ENCODE peak calls at places on chromosomes 13 and 19, in nine cellular contexts. Z is CD4-positive, alpha-beta T cell; M is body of pancreas; A is OCI-LY7; O is choroid plexus epithelial cell; T is RWPE1; Q is mucosa of descending colon; S is GM10248; I is GM23338. Y is an unnamed sample.

GRCh38 chr13:105441406-105441805 is 1094.1 kb downstream of the EFNB2 start:
- DNase-seq in Z (no peak), M (no peak), A (no peak), O (peak), T (no peak), Q (no peak), S (no peak), I (no peak), Y (no peak)

GRCh38 chr13:82165396-82166174 is 1716.7 kb downstream of the SLITRK1 start:
- DNase-seq in Z (no peak), M (no peak), A (no peak), O (no peak), T (no peak), Q (peak), S (no peak), I (no peak), Y (no peak)

GRCh38 chr13:107962209-107962608 is 253.1 kb downstream of the LIG4 start:
- DNase-seq in Z (no peak), M (no peak), A (no peak), O (no peak), T (no peak), Q (no peak), S (no peak), I (no peak), Y (no peak)

GRCh38 chr19:15829786-15830185 is 14.3 kb upstream of the OR10H1 start:
- DNase-seq in Z (no peak), M (no peak), A (no peak), O (no peak), T (no peak), Q (no peak), S (no peak), I (no peak), Y (no peak)

GRCh38 chr13:110524484-110525254 is 36.9 kb downstream of the RAB20 start:
- DNase-seq in Z (no peak), M (peak), A (no peak), O (no peak), T (peak), Q (peak), S (no peak), I (no peak), Y (peak)

GRCh38 chr13:102040812-102041211 is 361.0 kb downstream of the FGF14 start:
- DNase-seq in Z (no peak), M (no peak), A (no peak), O (no peak), T (no peak), Q (no peak), S (no peak), I (no peak), Y (no peak)

GRCh38 chr13:103000157-103000556 is 66.1 kb downstream of the SLC10A2 start:
- DNase-seq in Z (no peak), M (no peak), A (no peak), O (no peak), T (no peak), Q (no peak), S (no peak), I (no peak), Y (no peak)

GRCh38 chr19:6739884-6740588 is 556 bp downstream of the TRIP10 start:
- DNase-seq in Z (no peak), M (no peak), A (peak), O (no peak), T (no peak), Q (no peak), S (no peak), I (peak), Y (peak)

GRCh38 chr19:33217881-33218280 is 7.8 kb downstream of the SLC7A10 start:
- DNase-seq in Z (no peak), M (no peak), A (no peak), O (no peak), T (no peak), Q (no peak), S (no peak), I (no peak), Y (no peak)

GRCh38 chr13:30963794-30964193 is 31.3 kb downstream of the TEX26 start:
- DNase-seq in Z (no peak), M (peak), A (no peak), O (peak), T (peak), Q (no peak), S (no peak), I (no peak), Y (peak)

GRCh38 chr19:47240996-47241918 is 10.3 kb upstream of the BBC3 start:
- DNase-seq in Z (peak), M (peak), A (peak), O (peak), T (peak), Q (peak), S (peak), I (peak), Y (peak)

GRCh38 chr19:45881082-45881908 is 4.6 kb downstream of the IRF2BP1 start:
- DNase-seq in Z (no peak), M (peak), A (no peak), O (no peak), T (no peak), Q (no peak), S (no peak), I (no peak), Y (no peak)

GRCh38 chr19:41872775-41873647 is 4.1 kb upstream of the CD79A start:
- DNase-seq in Z (peak), M (peak), A (peak), O (peak), T (peak), Q (peak), S (no peak), I (peak), Y (peak)

GRCh38 chr13:93477238-93477637 is 250.6 kb downstream of the GPC6 start:
- DNase-seq in Z (no peak), M (no peak), A (no peak), O (peak), T (no peak), Q (no peak), S (no peak), I (no peak), Y (no peak)

GRCh38 chr13:76398426-76398825 is 487.8 kb downstream of the KCTD12 start:
- DNase-seq in Z (no peak), M (no peak), A (no peak), O (peak), T (no peak), Q (no peak), S (no peak), I (no peak), Y (no peak)

GRCh38 chr13:57739089-57739488 is 107.5 kb downstream of the PCDH17 start:
- DNase-seq in Z (no peak), M (no peak), A (no peak), O (no peak), T (no peak), Q (no peak), S (no peak), I (peak), Y (no peak)

GRCh38 chr13:112859817-112860190 is 109.2 kb upstream of the MCF2L start:
- DNase-seq in Z (no peak), M (no peak), A (peak), O (peak), T (peak), Q (peak), S (peak), I (no peak), Y (no peak)

GRCh38 chr13:46905249-46905648 is 8.4 kb upstream of the HTR2A start:
- DNase-seq in Z (no peak), M (no peak), A (peak), O (peak), T (no peak), Q (no peak), S (no peak), I (peak), Y (no peak)

GRCh38 chr13:57673197-57673596 is 41.7 kb downstream of the PCDH17 start:
- DNase-seq in Z (no peak), M (no peak), A (no peak), O (no peak), T (no peak), Q (no peak), S (no peak), I (peak), Y (no peak)

GRCh38 chr19:14519860-14520407 is 1.7 kb upstream of the DNAJB1 start:
- DNase-seq in Z (no peak), M (peak), A (no peak), O (no peak), T (no peak), Q (peak), S (no peak), I (no peak), Y (peak)

GRCh38 chr19:44677019-44677809 is 5.9 kb downstream of the CEACAM19 start:
- DNase-seq in Z (no peak), M (no peak), A (peak), O (peak), T (peak), Q (no peak), S (no peak), I (peak), Y (no peak)

GRCh38 chr19:28633223-28634030 is 579.5 kb downstream of the UQCRFS1 start:
- DNase-seq in Z (no peak), M (peak), A (peak), O (peak), T (no peak), Q (no peak), S (peak), I (peak), Y (peak)

GRCh38 chr13:21047591-21048282 is 13.6 kb downstream of the LATS2 start:
- DNase-seq in Z (no peak), M (no peak), A (no peak), O (no peak), T (no peak), Q (no peak), S (no peak), I (no peak), Y (no peak)

GRCh38 chr19:38656171-38656981 is 8.9 kb downstream of the ACTN4 start:
- DNase-seq in Z (no peak), M (no peak), A (no peak), O (peak), T (no peak), Q (no peak), S (no peak), I (no peak), Y (no peak)

GRCh38 chr19:34155686-34156085 is 16.6 kb upstream of the LSM14A start:
- DNase-seq in Z (no peak), M (no peak), A (no peak), O (peak), T (no peak), Q (no peak), S (no peak), I (no peak), Y (no peak)

GRCh38 chr19:41882568-41883462 is at the start of gene ARHGEF1:
- DNase-seq in Z (peak), M (peak), A (peak), O (no peak), T (peak), Q (peak), S (peak), I (peak), Y (peak)

GRCh38 chr13:46728777-46729176 is 68.2 kb downstream of the ESD start:
- DNase-seq in Z (no peak), M (no peak), A (peak), O (peak), T (no peak), Q (no peak), S (peak), I (peak), Y (no peak)

GRCh38 chr19:53898166-53898565 is 10.9 kb upstream of the CACNG7 start:
- DNase-seq in Z (no peak), M (no peak), A (no peak), O (no peak), T (no peak), Q (no peak), S (no peak), I (peak), Y (no peak)

GRCh38 chr19:14073925-14074838 is 1.6 kb downstream of the MISP3 start:
- DNase-seq in Z (no peak), M (no peak), A (peak), O (peak), T (peak), Q (peak), S (no peak), I (no peak), Y (peak)

GRCh38 chr19:14473073-14473790 is 1.9 kb downstream of the PTGER1 start:
- DNase-seq in Z (no peak), M (no peak), A (no peak), O (no peak), T (no peak), Q (no peak), S (peak), I (peak), Y (no peak)

GRCh38 chr13:36395280-36395679 is 37.0 kb upstream of the CCNA1 start:
- DNase-seq in Z (no peak), M (no peak), A (no peak), O (peak), T (peak), Q (no peak), S (peak), I (peak), Y (no peak)

GRCh38 chr19:48553676-48554384 is 1.9 kb downstream of the SULT2B1 start:
- DNase-seq in Z (no peak), M (peak), A (no peak), O (peak), T (peak), Q (no peak), S (no peak), I (peak), Y (peak)

GRCh38 chr13:43195551-43195950 is 172.2 kb downstream of the DNAJC15 start:
- DNase-seq in Z (no peak), M (no peak), A (no peak), O (peak), T (no peak), Q (no peak), S (no peak), I (peak), Y (no peak)

GRCh38 chr13:73547239-73547638 is 488.4 kb downstream of the KLF5 start:
- DNase-seq in Z (no peak), M (no peak), A (no peak), O (no peak), T (no peak), Q (no peak), S (no peak), I (no peak), Y (no peak)

GRCh38 chr19:48158210-48158790 is 11.8 kb downstream of the LIG1 start:
- DNase-seq in Z (no peak), M (no peak), A (no peak), O (no peak), T (no peak), Q (peak), S (no peak), I (no peak), Y (no peak)

GRCh38 chr19:29091127-29091526 is 121.8 kb downstream of the UQCRFS1 start:
- DNase-seq in Z (no peak), M (no peak), A (no peak), O (no peak), T (no peak), Q (no peak), S (no peak), I (peak), Y (no peak)

GRCh38 chr19:8174706-8175105 is 25.3 kb upstream of the FBN3 start:
- DNase-seq in Z (no peak), M (no peak), A (no peak), O (peak), T (peak), Q (no peak), S (no peak), I (no peak), Y (no peak)

GRCh38 chr13:24407844-24408243 is 98.5 kb downstream of the C1QTNF9 start:
- DNase-seq in Z (no peak), M (no peak), A (no peak), O (no peak), T (no peak), Q (no peak), S (no peak), I (peak), Y (no peak)
- TF ChIP-seq CTCF in Z (no peak), M (no peak), A (peak), O (no peak), T (no peak), Q (no peak), S (no peak), I (peak), Y (no peak)

GRCh38 chr13:28056426-28056825 is 44.0 kb downstream of the FLT3 start:
- DNase-seq in Z (no peak), M (no peak), A (no peak), O (no peak), T (no peak), Q (no peak), S (no peak), I (no peak), Y (no peak)

GRCh38 chr13:28055362-28055761 is 45.0 kb downstream of the FLT3 start:
- DNase-seq in Z (no peak), M (no peak), A (no peak), O (no peak), T (no peak), Q (no peak), S (no peak), I (no peak), Y (no peak)

GRCh38 chr13:28056970-28057712 is 43.2 kb downstream of the FLT3 start:
- DNase-seq in Z (no peak), M (no peak), A (no peak), O (no peak), T (no peak), Q (no peak), S (peak), I (no peak), Y (no peak)

DNA sequence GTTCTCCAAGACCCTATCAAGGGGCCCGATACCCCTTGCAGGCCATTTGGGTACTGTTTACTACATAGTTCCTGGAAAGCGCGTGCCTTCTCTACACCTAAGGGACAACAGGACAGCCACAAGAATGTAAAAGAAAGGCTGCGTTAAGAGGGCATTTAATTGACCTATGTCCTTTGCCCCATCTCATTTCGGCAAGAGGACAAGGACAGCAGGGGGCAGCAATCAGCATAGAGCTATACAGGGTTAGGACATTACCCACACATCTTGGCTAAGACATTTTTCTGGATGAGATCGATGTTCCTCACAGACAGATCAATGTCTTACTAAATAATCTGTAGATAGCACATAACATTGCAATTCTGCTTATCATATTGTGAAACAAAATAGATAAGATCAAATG is 41.2 kb downstream of the FLT3 start:
- DNase-seq in Z (peak), M (peak), A (peak), O (peak), T (peak), Q (no peak), S (peak), I (peak), Y (peak)
- TF ChIP-seq CTCF in Z (peak), M (peak), A (peak), O (peak), T (no peak), Q (no peak), S (peak), I (peak), Y (peak)

DNA sequence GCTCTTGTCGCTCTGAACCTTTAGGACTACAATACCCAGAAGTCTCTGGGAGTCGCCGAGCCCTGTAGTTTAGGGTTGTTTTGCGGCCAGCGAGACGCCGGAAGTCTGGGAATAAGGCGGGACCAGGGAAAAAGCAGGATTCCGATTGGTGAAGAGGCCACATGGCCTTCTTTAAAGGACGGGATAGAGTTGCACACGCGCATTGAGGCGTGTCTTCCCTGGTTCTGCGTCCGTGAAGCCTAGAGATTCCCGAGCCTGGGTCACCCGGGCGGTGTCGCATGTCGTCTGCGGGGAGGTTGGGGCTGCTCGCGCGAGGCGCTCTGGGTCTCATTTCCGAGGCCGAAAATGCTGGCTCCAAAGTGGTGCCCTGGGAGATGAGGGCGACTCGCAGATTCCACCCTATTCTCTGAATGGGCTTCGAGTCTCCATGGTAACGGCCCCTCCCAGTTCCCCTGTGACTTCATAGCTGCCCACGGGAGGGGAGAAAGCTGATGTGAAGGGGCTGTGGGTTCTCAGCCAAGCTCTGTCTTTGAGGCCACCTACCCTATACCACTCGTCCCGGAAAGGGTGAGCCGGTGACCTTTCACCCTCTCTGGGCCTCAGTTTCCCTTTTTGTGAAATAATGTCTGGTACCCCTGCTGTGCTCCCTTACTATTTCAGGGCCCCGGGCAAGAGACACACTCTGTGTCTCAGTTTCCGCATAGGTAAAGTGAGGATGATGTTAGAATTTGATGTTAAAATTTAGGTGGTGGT is 613 bp upstream of the ZSCAN5A start:
- DNase-seq in Z (peak), M (peak), A (peak), O (peak), T (peak), Q (peak), S (peak), I (peak), Y (peak)
- TF ChIP-seq CTCF in Z (no peak), M (no peak), A (no peak), O (no peak), T (no peak), Q (no peak), S (no peak), I (no peak), Y (no peak)

DNA sequence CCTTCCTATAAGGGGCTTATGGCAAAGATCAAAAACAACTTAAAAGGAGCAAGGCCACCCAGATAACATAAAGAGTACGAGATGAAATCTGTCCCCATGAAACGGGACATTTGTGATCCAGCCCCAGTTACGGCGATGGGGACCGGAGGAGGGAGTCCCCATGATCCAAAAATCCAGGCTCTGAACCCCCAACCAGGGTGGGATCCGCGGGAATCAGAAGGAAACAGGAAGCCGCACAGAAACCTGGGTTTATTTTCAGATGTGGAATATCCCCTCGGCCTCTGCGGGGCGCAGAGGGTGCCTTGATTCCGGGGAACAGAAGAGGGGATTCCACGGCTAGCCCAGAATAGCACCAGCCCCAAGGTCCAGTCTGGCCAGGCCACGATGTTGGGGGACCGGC is 5.0 kb downstream of the PTPRS start:
- DNase-seq in Z (no peak), M (no peak), A (no peak), O (no peak), T (no peak), Q (no peak), S (no peak), I (no peak), Y (no peak)
- TF ChIP-seq CTCF in Z (no peak), M (no peak), A (peak), O (no peak), T (no peak), Q (no peak), S (no peak), I (no peak), Y (no peak)

GRCh38 chr19:30999726-31000125 is 349.5 kb downstream of the TSHZ3 start:
- DNase-seq in Z (no peak), M (no peak), A (no peak), O (no peak), T (no peak), Q (no peak), S (no peak), I (no peak), Y (no peak)

GRCh38 chr19:30997222-30997621 is 352.0 kb downstream of the TSHZ3 start:
- DNase-seq in Z (no peak), M (no peak), A (no peak), O (no peak), T (no peak), Q (no peak), S (no peak), I (no peak), Y (no peak)

GRCh38 chr19:31000913-31001312 is 348.3 kb downstream of the TSHZ3 start:
- DNase-seq in Z (no peak), M (no peak), A (no peak), O (no peak), T (no peak), Q (no peak), S (no peak), I (no peak), Y (no peak)

DNA sequence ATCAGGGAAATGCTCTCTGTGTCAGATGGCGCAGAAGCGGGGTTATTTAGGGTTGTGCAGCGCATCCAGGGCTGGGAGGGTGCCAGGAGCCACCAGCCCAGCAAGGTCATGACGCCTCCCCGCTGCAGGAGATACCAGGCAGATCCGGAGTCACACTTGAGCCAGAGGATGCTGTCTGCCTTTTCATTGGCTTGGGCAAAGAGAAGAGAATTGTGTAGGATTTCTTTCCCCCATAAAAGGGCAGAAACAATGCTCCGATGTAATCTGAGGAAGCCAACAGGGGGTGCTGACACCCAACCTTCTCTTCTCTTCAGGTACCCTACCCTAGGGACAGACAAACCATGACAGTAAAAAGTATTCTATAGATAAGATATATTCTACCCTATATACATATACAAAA is 346.4 kb downstream of the TSHZ3 start:
- DNase-seq in Z (no peak), M (no peak), A (no peak), O (no peak), T (no peak), Q (no peak), S (no peak), I (peak), Y (no peak)
- TF ChIP-seq CTCF in Z (no peak), M (no peak), A (no peak), O (no peak), T (no peak), Q (no peak), S (no peak), I (peak), Y (no peak)